ENCODE peak calls at places on chromosomes 13 and 19, in nine cellular contexts. B is RWPE1, M is body of pancreas, P is cardiac muscle cell, R is BJ, Z is MM.1S, W is AG04449, O is heart left ventricle, H is transverse colon. X is an unnamed sample.

GRCh38 chr13:65508338-65508737 is 1721.8 kb downstream of the PCDH9 start:
- DNase-seq in M (no peak), O (no peak), W (no peak), R (no peak), B (no peak), H (no peak), P (no peak), Z (no peak), X (no peak)

GRCh38 chr19:55519461-55520311 is 17.2 kb downstream of the SBK2 start:
- DNase-seq in W (peak; percentile 71), Z (no peak), R (peak; percentile 73), O (no peak), B (peak; percentile 28), H (no peak), P (no peak), M (no peak), X (no peak)

GRCh38 chr13:63438951-63439350 is 2023.3 kb upstream of the PCDH20 start:
- DNase-seq in P (no peak), W (no peak), B (no peak), R (no peak), H (no peak), Z (no peak), M (no peak), O (no peak), X (no peak)

GRCh38 chr13:76822691-76823267 is 63.4 kb downstream of the KCTD12 start:
- DNase-seq in W (no peak), B (peak; percentile 8), Z (peak; percentile 53), H (no peak), M (no peak), O (no peak), R (no peak), P (no peak), X (no peak)

GRCh38 chr19:47270408-47270807 is 4.3 kb upstream of the INAFM1 start:
- DNase-seq in O (no peak), Z (no peak), P (no peak), W (no peak), M (no peak), B (no peak), H (no peak), R (no peak), X (no peak)

GRCh38 chr13:99471231-99472202 is 29.8 kb upstream of the TM9SF2 start:
- DNase-seq in M (no peak), B (no peak), O (no peak), R (peak; percentile 15), Z (no peak), P (no peak), H (no peak), W (no peak), X (no peak)

GRCh38 chr19:33236696-33237390 is 11.2 kb upstream of the SLC7A10 start:
- DNase-seq in P (no peak), Z (no peak), H (no peak), O (peak; percentile 55), M (no peak), W (no peak), B (no peak), R (no peak), X (no peak)

GRCh38 chr19:29812080-29812880 is 489 bp downstream of the CCNE1 start:
- DNase-seq in R (no peak), B (no peak), H (peak; percentile 43), M (no peak), W (no peak), Z (peak; percentile 11), O (no peak), P (peak; percentile 28), X (peak; percentile 19)

GRCh38 chr13:87123987-87124784 is 547.0 kb upstream of the SLITRK5 start:
- DNase-seq in B (peak; percentile 82), M (peak; percentile 3), Z (no peak), W (peak; percentile 19), R (peak; percentile 89), H (no peak), O (no peak), P (peak; percentile 19), X (no peak)

GRCh38 chr13:52840066-52840465 is 8.4 kb downstream of the PCDH8 start:
- DNase-seq in W (no peak), R (no peak), O (no peak), B (no peak), Z (no peak), P (no peak), H (no peak), M (no peak), X (no peak)

GRCh38 chr19:54803410-54803809 is at the start of gene KIR2DL4:
- DNase-seq in O (no peak), M (no peak), P (no peak), B (no peak), W (no peak), H (peak; percentile 10), Z (no peak), R (no peak), X (no peak)

GRCh38 chr19:40801449-40802299 is 2.7 kb downstream of the EGLN2 start:
- DNase-seq in P (peak; percentile 47), W (no peak), Z (no peak), R (no peak), O (no peak), H (no peak), B (no peak), M (no peak), X (no peak)

GRCh38 chr13:113176822-113177221 is 18.4 kb downstream of the PROZ start:
- DNase-seq in B (no peak), H (no peak), R (no peak), W (no peak), O (no peak), Z (no peak), M (no peak), P (no peak), X (no peak)

GRCh38 chr13:47539317-47539716 is 461.8 kb downstream of the SUCLA2 start:
- DNase-seq in W (no peak), H (no peak), R (no peak), M (no peak), O (no peak), P (no peak), Z (no peak), B (no peak), X (no peak)

GRCh38 chr13:40958655-40959054 is 60.5 kb downstream of the ELF1 start:
- DNase-seq in B (no peak), M (no peak), Z (no peak), P (no peak), O (no peak), R (no peak), H (no peak), W (no peak), X (no peak)

GRCh38 chr13:42667638-42668037 is 93.7 kb downstream of the TNFSF11 start:
- DNase-seq in P (no peak), W (no peak), R (no peak), M (no peak), O (no peak), H (no peak), Z (no peak), B (no peak), X (no peak)

GRCh38 chr13:21079761-21080730 is 18.7 kb upstream of the LATS2 start:
- DNase-seq in R (peak; percentile 73), O (no peak), Z (no peak), H (no peak), W (peak; percentile 95), M (peak; percentile 39), B (peak; percentile 22), P (no peak), X (peak; percentile 31)

GRCh38 chr13:71754407-71754974 is 112.5 kb downstream of the DACH1 start:
- DNase-seq in H (no peak), P (no peak), M (peak; percentile 25), O (no peak), Z (no peak), B (no peak), R (no peak), W (no peak), X (no peak)
- TF ChIP-seq CTCF in H (no peak), P (no peak), M (no peak), O (peak; percentile 10), Z (no peak), B (no peak), R (no peak), W (no peak), X (no peak)

GRCh38 chr19:36093687-36094086 is 17.3 kb upstream of the OVOL3 start:
- DNase-seq in M (no peak), P (no peak), R (no peak), W (no peak), B (no peak), H (no peak), Z (no peak), O (no peak), X (no peak)
- TF ChIP-seq CTCF in M (no peak), P (no peak), R (no peak), W (no peak), B (no peak), H (no peak), Z (no peak), O (no peak), X (no peak)

GRCh38 chr19:43316591-43317319 is 36.7 kb upstream of the CD177 start:
- DNase-seq in H (peak; percentile 26), W (no peak), O (no peak), M (no peak), P (no peak), Z (peak; percentile 78), B (peak; percentile 19), R (no peak), X (no peak)
- TF ChIP-seq CTCF in H (no peak), W (peak; percentile 44), O (no peak), M (no peak), P (peak; percentile 26), Z (peak; percentile 82), B (peak; percentile 56), R (peak; percentile 58), X (no peak)

GRCh38 chr19:38175422-38175821 is 48.6 kb downstream of the DPF1 start:
- DNase-seq in Z (no peak), O (no peak), B (no peak), W (no peak), H (no peak), R (no peak), P (no peak), M (no peak), X (no peak)
- TF ChIP-seq CTCF in Z (no peak), O (no peak), B (no peak), W (no peak), H (no peak), R (no peak), P (no peak), M (no peak), X (no peak)

GRCh38 chr19:16328824-16329482 is 4.3 kb downstream of the KLF2 start:
- DNase-seq in O (no peak), W (no peak), Z (no peak), M (no peak), R (no peak), H (no peak), B (no peak), P (no peak), X (no peak)
- TF ChIP-seq CTCF in O (no peak), W (peak; percentile 5), Z (peak; percentile 8), M (no peak), R (no peak), H (no peak), B (no peak), P (peak; percentile 7), X (no peak)